ENCODE peak calls at places on chromosomes 3 and 15, in six cellular contexts. Z is vagina, B is HepG2, R is A549, Q is breast epithelium, I is HCT116. G is an unnamed sample. For H3K9me3, the result is how much of the 10 kb centered on the place peaks cover.

GRCh38 chr3:10272977-10273376 is 19.8 kb downstream of the GHRL start:
- DNase-seq in Z (no peak), B (no peak), R (no peak), Q (no peak), I (no peak), G (peak)

GRCh38 chr3:150710097-150710496 is 6.4 kb upstream of the ERICH6 start:
- DNase-seq in Z (no peak), B (no peak), R (no peak), Q (no peak), I (no peak), G (no peak)

GRCh38 chr15:101091080-101092017 is 160.5 kb downstream of the CHSY1 start:
- DNase-seq in Z (no peak), B (peak), R (no peak), Q (no peak), I (no peak), G (no peak)

GRCh38 chr15:95857758-95858157 is 472.7 kb upstream of the NR2F2 start:
- DNase-seq in Z (no peak), B (no peak), R (no peak), Q (no peak), I (no peak), G (no peak)

GRCh38 chr15:58419803-58420524 is 11.8 kb upstream of the LIPC start:
- DNase-seq in Z (no peak), B (no peak), R (no peak), Q (no peak), I (no peak), G (no peak)

GRCh38 chr3:156483961-156484787 is 70.7 kb downstream of the SSR3 start:
- DNase-seq in Z (no peak), B (no peak), R (no peak), Q (no peak), I (peak), G (no peak)

GRCh38 chr15:63405159-63405558 is 23.5 kb upstream of the CA12 start:
- DNase-seq in Z (no peak), B (no peak), R (no peak), Q (no peak), I (no peak), G (no peak)

GRCh38 chr15:65962187-65962586 is 92.9 kb downstream of the RAB11A start:
- DNase-seq in Z (no peak), B (no peak), R (no peak), Q (no peak), I (no peak), G (peak)

GRCh38 chr3:172856766-172857742 is 106.5 kb downstream of the ECT2 start:
- DNase-seq in Z (no peak), B (peak), R (no peak), Q (no peak), I (peak), G (no peak)

GRCh38 chr3:13714251-13714916 is 165.5 kb downstream of the FBLN2 start:
- DNase-seq in Z (no peak), B (no peak), R (no peak), Q (peak), I (no peak), G (peak)

GRCh38 chr15:25094519-25094918 is 139.7 kb downstream of the SNRPN start:
- DNase-seq in Z (no peak), B (no peak), R (no peak), Q (no peak), I (no peak), G (peak)
- H3K9me3 ChIP-seq in Z (under half), B (half or more), R (under half), Q (half or more), I (half or more), G (under half)

GRCh38 chr3:118146658-118147375 is 887.8 kb downstream of the IGSF11 start:
- DNase-seq in Z (no peak), B (no peak), R (no peak), Q (no peak), I (no peak), G (no peak)
- TF ChIP-seq POLR2A in Z (no peak), B (no peak), R (no peak), Q (no peak), I (no peak), G (no peak)

GRCh38 chr3:188348445-188349244 is 194.7 kb downstream of the LPP start:
- DNase-seq in Z (no peak), B (peak), R (peak), Q (peak), I (peak), G (no peak)

GRCh38 chr3:188350956-188351355 is 197.0 kb downstream of the LPP start:
- DNase-seq in Z (no peak), B (no peak), R (no peak), Q (no peak), I (no peak), G (no peak)

GRCh38 chr3:188351648-188352047 is 197.7 kb downstream of the LPP start:
- DNase-seq in Z (no peak), B (no peak), R (no peak), Q (no peak), I (no peak), G (no peak)

GRCh38 chr3:188349963-188350332 is 196.0 kb downstream of the LPP start:
- DNase-seq in Z (no peak), B (no peak), R (no peak), Q (no peak), I (no peak), G (no peak)

DNA sequence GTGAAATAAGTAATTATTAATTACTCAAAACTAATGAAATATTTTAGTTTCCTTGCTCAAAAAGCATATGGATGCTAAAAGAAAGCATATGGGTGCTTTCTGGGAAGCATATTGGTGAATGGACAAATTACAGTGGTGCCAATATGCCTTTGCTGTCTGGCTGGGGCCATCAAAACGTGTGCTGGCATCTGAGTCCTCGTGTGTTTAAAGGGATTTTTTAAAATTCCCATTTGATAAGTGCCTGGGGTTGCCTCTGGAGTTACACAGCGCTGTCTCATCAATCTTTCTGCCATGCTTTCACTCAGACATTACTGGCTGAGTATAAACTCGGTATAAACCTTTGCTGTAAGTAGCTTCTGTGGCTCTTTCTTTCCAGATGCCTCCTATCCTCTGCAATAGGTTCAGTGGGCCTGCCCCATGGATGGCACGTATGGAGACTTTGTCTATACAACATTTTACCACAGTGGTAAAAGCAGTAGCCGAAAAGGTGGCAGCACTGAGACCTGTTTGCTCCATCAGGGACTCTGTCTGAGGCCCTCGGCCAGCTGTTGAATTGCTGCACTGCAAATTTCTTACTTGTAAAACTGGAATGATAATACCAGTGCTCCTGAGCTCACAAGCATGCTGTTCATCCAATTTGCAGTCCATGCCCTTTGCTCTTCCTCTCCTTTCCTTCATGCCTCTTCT is 195.5 kb downstream of the LPP start:
- DNase-seq in Z (no peak), B (no peak), R (no peak), Q (no peak), I (peak), G (no peak)
- TF ChIP-seq CTCF in Z (no peak), B (no peak), R (no peak), Q (no peak), I (peak), G (no peak)

DNA sequence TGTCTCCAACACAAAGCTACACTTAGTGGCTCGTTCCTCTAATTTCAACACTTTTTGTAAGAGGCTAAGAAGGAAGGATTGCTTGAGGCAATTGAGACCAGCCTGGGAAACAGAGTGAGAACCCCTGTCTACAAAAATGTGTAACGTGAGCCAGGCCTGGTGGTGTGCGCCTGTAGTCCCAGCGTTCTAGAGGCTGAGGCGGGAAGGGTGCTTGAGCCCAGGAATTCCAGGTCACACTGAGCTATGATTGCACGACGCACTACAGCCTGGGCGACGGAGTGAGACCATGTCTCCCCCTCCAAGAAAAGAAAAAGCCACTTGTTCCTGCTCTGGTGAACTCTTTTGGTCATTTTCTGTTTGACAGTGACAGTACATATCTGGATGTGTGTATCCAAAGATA is 127.9 kb downstream of the GABRB3 start:
- DNase-seq in Z (no peak), B (no peak), R (no peak), Q (no peak), I (no peak), G (no peak)
- H3K9me3 ChIP-seq in Z (under half), B (half or more), R (under half), Q (under half), I (under half), G (under half)